ENCODE peak calls at places on chromosomes 3 and 15, in four cellular contexts. One of them, this sample, is unnamed.
A peak's percentile ranks its signal among the peaks of the same experiment; 100 is the strongest.

GRCh38 chr3:105764378-105765376 is 104.1 kb downstream of the CBLB start:
- DNase-seq in progenitor cell of endocrine pancreas: no peak
- DNase-seq in CD4-positive, alpha-beta memory T cell: peak; percentile 54
- DNase-seq in ureter: no peak
- DNase-seq in this sample: no peak

GRCh38 chr3:60920519-60920918 is 330.7 kb downstream of the FHIT start:
- DNase-seq in ureter: no peak
- DNase-seq in progenitor cell of endocrine pancreas: no peak
- DNase-seq in CD4-positive, alpha-beta memory T cell: no peak
- DNase-seq in this sample: no peak

GRCh38 chr3:114307222-114307840 is 13.5 kb downstream of the TIGIT start:
- DNase-seq in progenitor cell of endocrine pancreas: no peak
- DNase-seq in CD4-positive, alpha-beta memory T cell: peak; percentile 50
- DNase-seq in ureter: no peak
- DNase-seq in this sample: no peak

GRCh38 chr3:125359700-125360099 is 15.4 kb downstream of the ZNF148 start:
- DNase-seq in progenitor cell of endocrine pancreas: no peak
- DNase-seq in ureter: no peak
- DNase-seq in CD4-positive, alpha-beta memory T cell: no peak
- DNase-seq in this sample: no peak

GRCh38 chr15:79923068-79923514 is 26.3 kb upstream of the MTHFS start:
- DNase-seq in progenitor cell of endocrine pancreas: peak; percentile 30
- DNase-seq in CD4-positive, alpha-beta memory T cell: peak; percentile 72
- DNase-seq in ureter: peak; percentile 59
- DNase-seq in this sample: peak; percentile 73

GRCh38 chr3:60363817-60364216 is 887.4 kb downstream of the FHIT start:
- DNase-seq in progenitor cell of endocrine pancreas: no peak
- DNase-seq in CD4-positive, alpha-beta memory T cell: no peak
- DNase-seq in ureter: no peak
- DNase-seq in this sample: no peak

GRCh38 chr3:177013681-177014280 is 183.5 kb downstream of the TBL1XR1 start:
- DNase-seq in ureter: no peak
- DNase-seq in CD4-positive, alpha-beta memory T cell: no peak
- DNase-seq in progenitor cell of endocrine pancreas: no peak
- DNase-seq in this sample: no peak

GRCh38 chr3:31613654-31614053 is 80.9 kb downstream of the STT3B start:
- DNase-seq in progenitor cell of endocrine pancreas: no peak
- DNase-seq in CD4-positive, alpha-beta memory T cell: no peak
- DNase-seq in ureter: no peak
- DNase-seq in this sample: no peak

GRCh38 chr15:37031198-37031597 is 69.2 kb downstream of the MEIS2 start:
- DNase-seq in progenitor cell of endocrine pancreas: no peak
- DNase-seq in ureter: no peak
- DNase-seq in CD4-positive, alpha-beta memory T cell: no peak
- DNase-seq in this sample: no peak

GRCh38 chr15:72375846-72376581 is at the start of gene HEXA:
- DNase-seq in ureter: peak; percentile 99
- DNase-seq in progenitor cell of endocrine pancreas: peak; percentile 100
- DNase-seq in CD4-positive, alpha-beta memory T cell: peak; percentile 96
- DNase-seq in this sample: peak; percentile 96

GRCh38 chr15:79994651-79995050 is 23.7 kb upstream of the BCL2A1 start:
- DNase-seq in ureter: no peak
- DNase-seq in progenitor cell of endocrine pancreas: no peak
- DNase-seq in CD4-positive, alpha-beta memory T cell: no peak
- DNase-seq in this sample: no peak

GRCh38 chr3:120780977-120781376 is 38.4 kb downstream of the GTF2E1 start:
- DNase-seq in CD4-positive, alpha-beta memory T cell: no peak
- DNase-seq in progenitor cell of endocrine pancreas: no peak
- DNase-seq in ureter: no peak
- DNase-seq in this sample: no peak

GRCh38 chr3:71451812-71452211 is 131.7 kb downstream of the FOXP1 start:
- DNase-seq in progenitor cell of endocrine pancreas: no peak
- DNase-seq in CD4-positive, alpha-beta memory T cell: no peak
- DNase-seq in ureter: no peak
- DNase-seq in this sample: no peak

GRCh38 chr3:98784666-98785600 is 21.8 kb downstream of the ST3GAL6 start:
- DNase-seq in ureter: no peak
- DNase-seq in progenitor cell of endocrine pancreas: no peak
- DNase-seq in CD4-positive, alpha-beta memory T cell: no peak
- DNase-seq in this sample: no peak

GRCh38 chr15:59439571-59439970 is 1.6 kb downstream of the FAM81A start:
- DNase-seq in ureter: peak; percentile 10
- DNase-seq in CD4-positive, alpha-beta memory T cell: no peak
- DNase-seq in progenitor cell of endocrine pancreas: no peak
- DNase-seq in this sample: no peak

GRCh38 chr15:43988900-43989299 is 162.1 kb downstream of the WDR76 start:
- DNase-seq in ureter: no peak
- DNase-seq in CD4-positive, alpha-beta memory T cell: no peak
- DNase-seq in progenitor cell of endocrine pancreas: no peak
- DNase-seq in this sample: no peak

This sample was measured in lung.